ENCODE peak calls at places on chromosomes 7 and 10, in seven cellular contexts. One of them, this sample, is unnamed.

GRCh38 chr10:108358912-108359311 is 1194.4 kb upstream of the SORCS1 start:
- DNase-seq in nephron progenitor cell: no peak
- DNase-seq in coronary artery: no peak
- DNase-seq in left ventricle myocardium inferior: no peak
- DNase-seq in NCI-H1694: no peak
- DNase-seq in cardiac septum: no peak
- DNase-seq in EH: peak; percentile 79
- DNase-seq in this sample: no peak

GRCh38 chr7:77266162-77266807 is 66.7 kb upstream of the FGL2 start:
- DNase-seq in coronary artery: no peak
- DNase-seq in EH: no peak
- DNase-seq in left ventricle myocardium inferior: no peak
- DNase-seq in NCI-H1694: no peak
- DNase-seq in cardiac septum: no peak
- DNase-seq in nephron progenitor cell: no peak
- DNase-seq in this sample: no peak

GRCh38 chr10:44724415-44725174 is 186.5 kb upstream of the TMEM72 start:
- DNase-seq in cardiac septum: no peak
- DNase-seq in EH: peak; percentile 96
- DNase-seq in nephron progenitor cell: no peak
- DNase-seq in coronary artery: no peak
- DNase-seq in left ventricle myocardium inferior: no peak
- DNase-seq in NCI-H1694: no peak
- DNase-seq in this sample: no peak

GRCh38 chr10:119620241-119620753 is 23.5 kb upstream of the TIAL1 start:
- DNase-seq in left ventricle myocardium inferior: no peak
- DNase-seq in EH: peak; percentile 72
- DNase-seq in NCI-H1694: no peak
- DNase-seq in nephron progenitor cell: no peak
- DNase-seq in cardiac septum: no peak
- DNase-seq in coronary artery: no peak
- DNase-seq in this sample: no peak

GRCh38 chr10:43250625-43250924 is 16.3 kb downstream of the RASGEF1A start:
- DNase-seq in nephron progenitor cell: no peak
- DNase-seq in cardiac septum: no peak
- DNase-seq in EH: no peak
- DNase-seq in coronary artery: peak; percentile 65
- DNase-seq in left ventricle myocardium inferior: no peak
- DNase-seq in NCI-H1694: no peak
- DNase-seq in this sample: no peak

GRCh38 chr10:125209591-125210373 is 49.4 kb upstream of the CTBP2 start:
- DNase-seq in coronary artery: no peak
- DNase-seq in NCI-H1694: no peak
- DNase-seq in nephron progenitor cell: no peak
- DNase-seq in EH: peak; percentile 68
- DNase-seq in left ventricle myocardium inferior: no peak
- DNase-seq in cardiac septum: no peak
- DNase-seq in this sample: no peak

GRCh38 chr10:125146791-125147604 is 13.4 kb downstream of the CTBP2 start:
- DNase-seq in cardiac septum: no peak
- DNase-seq in coronary artery: peak; percentile 90
- DNase-seq in NCI-H1694: no peak
- DNase-seq in EH: peak; percentile 82
- DNase-seq in left ventricle myocardium inferior: no peak
- DNase-seq in nephron progenitor cell: no peak
- DNase-seq in this sample: peak; percentile 94

GRCh38 chr7:118949031-118949430 is 724.5 kb downstream of the ANKRD7 start:
- DNase-seq in coronary artery: no peak
- DNase-seq in left ventricle myocardium inferior: no peak
- DNase-seq in EH: no peak
- DNase-seq in NCI-H1694: no peak
- DNase-seq in nephron progenitor cell: no peak
- DNase-seq in cardiac septum: no peak
- DNase-seq in this sample: no peak

GRCh38 chr7:76108540-76109233 is 60.8 kb downstream of the MDH2 start:
- DNase-seq in coronary artery: no peak
- DNase-seq in cardiac septum: no peak
- DNase-seq in nephron progenitor cell: peak; percentile 34
- DNase-seq in EH: peak; percentile 41
- DNase-seq in NCI-H1694: no peak
- DNase-seq in left ventricle myocardium inferior: no peak
- DNase-seq in this sample: no peak

GRCh38 chr7:56045796-56046195 is 5.4 kb downstream of the PSPH start:
- DNase-seq in left ventricle myocardium inferior: no peak
- DNase-seq in coronary artery: no peak
- DNase-seq in EH: no peak
- DNase-seq in nephron progenitor cell: no peak
- DNase-seq in NCI-H1694: no peak
- DNase-seq in cardiac septum: no peak
- DNase-seq in this sample: no peak

GRCh38 chr10:124994573-124995473 is 52.9 kb downstream of the ZRANB1 start:
- DNase-seq in left ventricle myocardium inferior: peak; percentile 15
- DNase-seq in coronary artery: no peak
- DNase-seq in EH: no peak
- DNase-seq in NCI-H1694: no peak
- DNase-seq in nephron progenitor cell: no peak
- DNase-seq in cardiac septum: no peak
- DNase-seq in this sample: no peak

GRCh38 chr10:6951771-6952170 is 371.7 kb upstream of the PRKCQ start:
- DNase-seq in NCI-H1694: no peak
- DNase-seq in cardiac septum: no peak
- DNase-seq in nephron progenitor cell: no peak
- DNase-seq in coronary artery: no peak
- DNase-seq in left ventricle myocardium inferior: no peak
- DNase-seq in EH: no peak
- DNase-seq in this sample: no peak

GRCh38 chr7:156091515-156092080 is 279.3 kb upstream of the SHH start:
- DNase-seq in cardiac septum: no peak
- DNase-seq in left ventricle myocardium inferior: no peak
- DNase-seq in coronary artery: no peak
- DNase-seq in EH: no peak
- DNase-seq in NCI-H1694: no peak
- DNase-seq in nephron progenitor cell: no peak
- DNase-seq in this sample: no peak

GRCh38 chr7:135204271-135204872 is 7.0 kb downstream of the WDR91 start:
- DNase-seq in NCI-H1694: no peak
- DNase-seq in coronary artery: no peak
- DNase-seq in nephron progenitor cell: no peak
- DNase-seq in EH: peak; percentile 93
- DNase-seq in left ventricle myocardium inferior: no peak
- DNase-seq in cardiac septum: peak; percentile 56
- DNase-seq in this sample: no peak

This sample was measured in keratinocyte.